ENCODE peak calls at places on chromosomes 1 and 21, in six cellular contexts. R is breast epithelium, E is RWPE1, W is stomach, K is H9, O is lower leg skin. G is an unnamed sample.
A peak's percentile ranks its signal among the peaks of the same experiment; 100 is the strongest.

GRCh38 chr1:21898326-21899155 is 38.6 kb downstream of the HSPG2 start:
- DNase-seq in E (no peak), R (no peak), K (no peak), O (no peak), W (no peak), G (no peak)

GRCh38 chr1:7938070-7938469 is 2.6 kb downstream of the TNFRSF9 start:
- DNase-seq in K (no peak), E (no peak), R (no peak), W (no peak), O (no peak), G (no peak)

GRCh38 chr1:5198328-5198727 is 543.9 kb downstream of the AJAP1 start:
- DNase-seq in O (no peak), E (no peak), W (no peak), K (no peak), R (no peak), G (peak; percentile 9)

GRCh38 chr1:201543871-201544521 is 5.1 kb downstream of the NAV1 start:
- DNase-seq in R (no peak), E (no peak), W (no peak), O (peak; percentile 74), K (no peak), G (no peak)

GRCh38 chr1:184035719-184036516 is 1.6 kb downstream of the COLGALT2 start:
- DNase-seq in W (no peak), O (no peak), K (no peak), E (no peak), R (no peak), G (no peak)

GRCh38 chr1:116224111-116224510 is 112.9 kb downstream of the MAB21L3 start:
- DNase-seq in K (no peak), R (no peak), O (no peak), W (no peak), E (no peak), G (no peak)

GRCh38 chr1:43027977-43028376 is 69.3 kb upstream of the SLC2A1 start:
- DNase-seq in R (no peak), O (no peak), W (no peak), E (no peak), K (no peak), G (no peak)

GRCh38 chr1:32241011-32241763 is 5.8 kb upstream of the FAM167B start:
- DNase-seq in K (peak; percentile 76), O (peak; percentile 91), W (peak; percentile 66), R (peak; percentile 46), E (no peak), G (peak; percentile 49)

GRCh38 chr1:26200413-26200812 is 10.0 kb downstream of the CATSPER4 start:
- DNase-seq in R (no peak), K (no peak), E (no peak), W (no peak), O (no peak), G (no peak)

GRCh38 chr1:231393668-231394067 is 28.4 kb downstream of the EGLN1 start:
- DNase-seq in O (no peak), K (no peak), R (no peak), W (no peak), E (no peak), G (no peak)

GRCh38 chr1:88175631-88176226 is 508.3 kb upstream of the PKN2 start:
- DNase-seq in R (no peak), E (no peak), K (no peak), O (no peak), W (no peak), G (no peak)

GRCh38 chr1:104795931-104796330 is 1046.2 kb downstream of the AMY1C start:
- DNase-seq in O (no peak), W (no peak), K (no peak), R (no peak), E (no peak), G (no peak)

GRCh38 chr1:6113116-6113515 is 67.0 kb downstream of the CHD5 start:
- DNase-seq in E (no peak), O (no peak), K (no peak), W (no peak), R (no peak), G (no peak)

GRCh38 chr1:118944133-118944532 is 44.0 kb downstream of the TBX15 start:
- DNase-seq in O (no peak), R (no peak), W (no peak), K (no peak), E (no peak), G (no peak)

GRCh38 chr1:145708063-145708462 is 895 bp upstream of the PDZK1 start:
- DNase-seq in O (peak; percentile 26), R (no peak), K (no peak), W (no peak), E (no peak), G (no peak)

GRCh38 chr1:225343618-225344017 is 84.2 kb downstream of the LBR start:
- DNase-seq in R (no peak), K (no peak), E (peak; percentile 32), W (no peak), O (no peak), G (no peak)

GRCh38 chr21:40841524-40842196 is 5.3 kb downstream of the DSCAM start:
- DNase-seq in K (peak; percentile 81), R (peak; percentile 32), E (no peak), O (no peak), W (peak; percentile 67), G (peak; percentile 63)

GRCh38 chr1:6962390-6962955 is 177.2 kb downstream of the CAMTA1 start:
- DNase-seq in R (no peak), W (peak; percentile 31), E (peak; percentile 54), K (no peak), O (no peak), G (peak; percentile 93)

GRCh38 chr1:235557495-235557894 is 53.2 kb upstream of the B3GALNT2 start:
- DNase-seq in K (peak; percentile 60), E (no peak), W (no peak), O (peak; percentile 84), R (no peak), G (peak; percentile 33)

GRCh38 chr1:93448983-93449805 is 1.3 kb downstream of the FNBP1L start:
- DNase-seq in W (peak; percentile 56), R (peak; percentile 38), O (no peak), E (peak; percentile 44), K (peak; percentile 79), G (peak; percentile 28)

GRCh38 chr1:10630661-10631120 is 155.9 kb downstream of the PEX14 start:
- DNase-seq in E (no peak), W (no peak), O (no peak), K (no peak), R (no peak), G (no peak)

GRCh38 chr1:246569248-246570238 is 3.3 kb downstream of the CNST start:
- DNase-seq in O (no peak), E (no peak), K (no peak), R (no peak), W (no peak), G (no peak)

GRCh38 chr1:91450260-91450659 is 45.6 kb upstream of the HFM1 start:
- DNase-seq in K (no peak), W (no peak), R (no peak), O (no peak), E (no peak), G (no peak)

GRCh38 chr1:114105401-114105979 is 48.2 kb downstream of the SYT6 start:
- DNase-seq in O (no peak), K (no peak), E (no peak), R (no peak), W (no peak), G (no peak)

GRCh38 chr1:65813956-65814355 is 21.3 kb downstream of the PDE4B start:
- DNase-seq in R (no peak), O (no peak), K (no peak), W (no peak), E (no peak), G (no peak)

GRCh38 chr1:97906567-97907228 is 14.1 kb downstream of the DPYD start:
- DNase-seq in E (peak; percentile 50), W (no peak), O (peak; percentile 85), R (no peak), K (no peak), G (no peak)

GRCh38 chr1:113242481-113242880 is 147.8 kb upstream of the MAGI3 start:
- DNase-seq in O (no peak), W (peak; percentile 55), E (no peak), R (no peak), K (no peak), G (no peak)

GRCh38 chr1:174158767-174159252 is 510 bp upstream of the RABGAP1L start:
- DNase-seq in K (no peak), O (no peak), R (no peak), W (no peak), E (no peak), G (no peak)

GRCh38 chr1:203480084-203480483 is 4.5 kb downstream of the PRELP start:
- DNase-seq in R (no peak), K (no peak), E (no peak), W (no peak), O (no peak), G (no peak)

GRCh38 chr1:70866522-70867256 is 180.9 kb downstream of the PTGER3 start:
- DNase-seq in W (peak; percentile 31), K (no peak), E (no peak), O (no peak), R (no peak), G (no peak)
- TF ChIP-seq CTCF in W (no peak), K (peak; percentile 35), E (no peak), O (no peak), R (no peak), G (no peak)

GRCh38 chr21:26909972-26910371 is 56.9 kb downstream of the ADAMTS5 start:
- DNase-seq in O (no peak), E (no peak), W (no peak), R (no peak), K (peak; percentile 53), G (peak; percentile 53)
- TF ChIP-seq CTCF in O (no peak), E (no peak), W (no peak), R (no peak), K (peak; percentile 56), G (peak; percentile 15)

DNA sequence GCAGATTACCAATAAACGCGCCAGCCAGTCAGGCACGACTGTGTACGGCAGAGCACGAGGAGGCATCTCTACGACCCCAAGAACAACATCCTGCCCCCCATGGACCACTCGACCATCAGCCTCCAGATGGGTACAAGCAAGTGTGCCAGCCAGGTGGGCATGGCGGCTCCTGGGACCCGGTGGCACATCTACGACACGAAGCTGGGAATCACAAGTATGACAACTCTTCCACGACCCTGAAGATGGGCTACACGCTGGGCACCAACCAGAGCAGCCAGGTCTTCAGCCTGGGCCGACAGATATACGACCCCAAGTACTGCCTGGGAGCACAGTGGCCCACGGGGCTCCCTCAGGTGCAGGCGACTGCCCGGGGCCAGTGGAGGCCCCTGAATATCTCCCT is 217.6 kb downstream of the POTED start:
- DNase-seq in R (no peak), K (no peak), O (no peak), E (no peak), W (no peak), G (no peak)
- TF ChIP-seq CTCF in R (no peak), K (no peak), O (no peak), E (no peak), W (no peak), G (no peak)

GRCh38 chr1:61654067-61654466 is 70.9 kb downstream of the TM2D1 start:
- DNase-seq in R (no peak), O (no peak), K (no peak), E (no peak), W (no peak), G (no peak)

GRCh38 chr1:61655453-61655852 is 69.5 kb downstream of the TM2D1 start:
- DNase-seq in W (no peak), O (no peak), R (no peak), E (no peak), K (no peak), G (no peak)

DNA sequence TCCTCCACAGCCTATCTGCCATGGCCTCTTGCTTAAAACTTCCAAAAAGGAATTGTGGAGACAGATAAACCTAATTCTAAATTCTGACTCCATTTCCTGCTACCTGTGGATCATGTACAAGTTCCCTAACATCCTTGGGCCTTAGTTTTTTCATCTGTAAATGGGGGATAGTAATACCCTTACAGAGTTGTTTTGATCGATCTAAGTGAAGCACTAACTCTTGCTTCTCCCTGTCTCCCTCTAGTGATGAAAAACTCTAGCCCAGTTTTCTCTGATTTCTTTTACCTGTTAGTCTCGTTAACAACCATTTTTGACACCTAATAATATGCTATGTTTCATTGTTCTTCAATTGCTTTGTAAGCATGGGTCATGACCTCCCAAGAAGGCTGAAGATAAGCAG is 65.9 kb downstream of the TM2D1 start:
- DNase-seq in E (no peak), W (no peak), O (no peak), K (no peak), R (no peak), G (no peak)
- TF ChIP-seq CTCF in E (peak; percentile 15), W (no peak), O (no peak), K (peak; percentile 64), R (no peak), G (no peak)

G was measured in endothelial cell.